ENCODE peak calls at places on chromosomes 3 and 15, in four cellular contexts. N is H1, U is HepG2, R is K562. G is an unnamed sample.

GRCh38 chr15:90650117-90650955 is 66.8 kb upstream of the BLM start:
- DNase-seq in R (peak; percentile 69), N (no peak), U (no peak), G (no peak)

GRCh38 chr3:126957776-126958637 is 24.9 kb upstream of the PLXNA1 start:
- DNase-seq in U (no peak), N (no peak), R (no peak), G (no peak)

GRCh38 chr15:75647370-75648155 is at the start of gene SNX33:
- DNase-seq in N (peak; percentile 76), U (peak; percentile 78), R (peak; percentile 83), G (no peak)

GRCh38 chr3:173748140-173748539 is 350.6 kb downstream of the NLGN1 start:
- DNase-seq in U (no peak), R (no peak), N (no peak), G (no peak)

GRCh38 chr15:78429477-78429876 is 8.5 kb upstream of the IREB2 start:
- DNase-seq in R (no peak), U (peak; percentile 47), N (no peak), G (no peak)

GRCh38 chr3:133777807-133778568 is 27.6 kb upstream of the SRPRB start:
- DNase-seq in N (no peak), U (no peak), R (no peak), G (no peak)

GRCh38 chr15:57647791-57648130 is 56.1 kb downstream of the MYZAP start:
- DNase-seq in N (no peak), R (no peak), U (no peak), G (no peak)

GRCh38 chr15:62482715-62483429 is 317.8 kb upstream of the C2CD4B start:
- DNase-seq in U (peak; percentile 48), R (peak; percentile 42), N (peak; percentile 39), G (peak; percentile 24)

GRCh38 chr3:127831723-127832172 is 9.4 kb upstream of the MGLL start:
- DNase-seq in R (peak; percentile 33), N (no peak), U (no peak), G (no peak)

GRCh38 chr15:50911641-50912040 is 3.2 kb downstream of the AP4E1 start:
- DNase-seq in N (no peak), R (no peak), U (no peak), G (no peak)

GRCh38 chr3:9669277-9669676 is 20.0 kb downstream of the MTMR14 start:
- DNase-seq in R (no peak), N (no peak), U (no peak), G (no peak)
- TF ChIP-seq POLR2A in R (no peak), N (no peak), U (no peak), G (no peak)

DNA sequence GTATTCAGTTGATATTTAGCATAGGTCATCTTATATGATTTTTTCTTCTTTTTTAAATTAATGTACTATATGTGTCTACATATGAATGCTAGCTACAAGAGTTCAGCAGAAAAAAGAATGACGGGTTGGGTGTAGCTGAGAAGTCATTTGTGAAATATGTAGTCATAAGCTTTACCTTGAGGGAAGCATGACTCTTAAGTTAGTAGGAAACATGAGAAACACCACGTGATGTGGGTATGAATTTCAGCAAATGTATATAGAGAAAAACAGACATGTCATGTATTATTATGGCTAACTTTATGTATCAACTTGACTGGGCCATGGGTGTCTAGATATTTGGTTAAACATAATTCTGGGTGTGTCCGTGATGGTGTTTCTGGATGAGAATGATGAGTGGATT is 125.0 kb downstream of the RAP2B start:
- DNase-seq in U (no peak), N (no peak), R (no peak), G (no peak)
- TF ChIP-seq FOSL1 in U (no peak), N (no peak), R (no peak), G (no peak)

GRCh38 chr15:64162869-64163661 is at the start of gene PPIB:
- DNase-seq in U (peak; percentile 93), N (peak; percentile 93), R (peak; percentile 98), G (peak; percentile 88)
- TF ChIP-seq POLR2A in U (peak; percentile 88), N (peak; percentile 71), R (peak; percentile 98), G (peak; percentile 48)

DNA sequence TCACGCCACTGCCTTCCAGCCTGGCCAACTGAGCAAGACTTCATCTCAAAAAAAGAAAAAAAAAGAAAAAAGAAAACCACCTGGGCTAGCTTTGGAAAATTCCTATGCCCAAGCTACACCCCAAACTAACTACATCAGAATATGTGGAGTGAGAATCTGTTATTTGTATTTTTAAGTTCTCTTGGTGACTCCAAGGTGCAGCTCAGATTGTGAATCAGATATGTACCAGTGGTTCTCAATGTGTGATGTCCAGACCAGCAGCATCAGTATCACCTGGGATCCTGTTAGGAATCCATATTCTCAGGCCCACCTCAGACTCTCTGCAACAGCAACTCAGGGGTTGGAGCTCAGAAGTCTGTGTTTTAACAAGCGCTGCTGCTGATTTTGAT is 376.8 kb downstream of the EDEM1 start:
- DNase-seq in N (no peak), U (no peak), R (no peak), G (no peak)
- TF ChIP-seq FOSL1 in N (no peak), U (no peak), R (no peak), G (no peak)

DNA sequence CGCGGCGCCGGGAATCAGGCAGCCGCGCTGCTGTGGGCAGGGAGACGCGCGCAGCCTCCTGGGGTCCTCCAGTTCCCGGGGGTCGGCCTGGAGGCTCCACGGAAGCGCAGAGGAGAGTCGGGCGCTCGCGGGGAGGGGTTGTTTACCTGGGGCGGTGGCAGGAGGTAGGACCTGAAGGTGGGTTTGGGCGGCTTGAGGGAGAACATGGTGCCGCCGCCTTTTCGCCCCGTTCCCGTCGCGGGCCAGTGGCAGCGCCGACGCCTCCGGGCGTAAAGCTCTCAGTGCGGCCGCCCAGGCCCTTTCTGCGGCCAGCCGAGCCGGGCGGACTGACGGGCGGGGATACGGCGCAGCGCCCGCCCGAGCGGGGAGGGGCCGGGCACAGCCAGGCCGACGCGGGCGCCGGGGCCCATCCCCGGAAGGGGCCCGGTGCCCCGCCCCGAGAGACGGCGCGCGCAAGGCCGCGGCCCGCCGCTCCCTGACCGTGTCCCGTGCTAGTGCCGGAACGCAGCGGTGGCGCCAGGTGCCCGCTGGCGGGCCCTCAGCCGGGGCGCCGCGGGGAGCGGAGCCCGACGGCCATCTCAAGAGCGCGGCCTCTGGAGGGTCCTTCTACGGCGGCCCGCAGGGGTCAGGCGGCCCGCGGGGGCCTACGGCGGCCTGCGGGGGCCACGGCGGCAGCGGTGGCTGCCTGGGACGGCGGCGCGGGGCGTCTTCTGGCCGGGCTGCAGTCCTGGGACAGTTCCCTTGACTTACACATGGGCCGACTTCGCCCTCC is at the start of gene MTMR10:
- DNase-seq in U (peak; percentile 48), N (peak; percentile 38), R (peak; percentile 78), G (peak; percentile 36)
- TF ChIP-seq POLR2A in U (peak; percentile 87), N (no peak), R (peak; percentile 79), G (peak; percentile 82)

GRCh38 chr3:81728766-81729544 is 32.5 kb downstream of the GBE1 start:
- DNase-seq in R (no peak), N (no peak), U (no peak), G (no peak)
- TF ChIP-seq FOSL1 in R (no peak), N (no peak), U (no peak), G (no peak)

GRCh38 chr3:13013595-13013993 is 59.6 kb downstream of the IQSEC1 start:
- DNase-seq in U (no peak), N (no peak), R (no peak), G (no peak)

GRCh38 chr3:13015286-13016082 is 57.7 kb downstream of the IQSEC1 start:
- DNase-seq in U (no peak), N (no peak), R (no peak), G (no peak)

GRCh38 chr3:13014755-13015285 is 58.4 kb downstream of the IQSEC1 start:
- DNase-seq in R (no peak), N (no peak), U (no peak), G (no peak)

GRCh38 chr3:13013151-13013561 is 60.1 kb downstream of the IQSEC1 start:
- DNase-seq in R (peak; percentile 79), U (no peak), N (no peak), G (no peak)

GRCh38 chr3:13013994-13014754 is 59.1 kb downstream of the IQSEC1 start:
- DNase-seq in R (no peak), U (no peak), N (no peak), G (no peak)
- TF ChIP-seq POLR2A in R (no peak), U (no peak), N (no peak), G (no peak)

G was measured in HCT116.